ENCODE peak calls at places on chromosomes 5 and 9, in ten cellular contexts. R is left ventricle myocardium superior, N is WERI-Rb-1, U is fibroblast of the aortic adventitia, Z is OCI-LY7, V is esophagus squamous epithelium, Q is RPMI8226, A is T-helper 2 cell, F is AG08395, G is NCI-H510A. Y is an unnamed sample.

GRCh38 chr5:98635631-98636030 is 137.8 kb upstream of the RGMB start:
- DNase-seq in R (no peak), N (no peak), U (peak), Z (no peak), V (no peak), Q (no peak), A (no peak), F (no peak), G (no peak), Y (no peak)

GRCh38 chr9:137000177-137000930 is 4.0 kb upstream of the CLIC3 start:
- DNase-seq in R (no peak), N (no peak), U (peak), Z (peak), V (no peak), Q (peak), A (no peak), F (peak), G (no peak), Y (peak)

GRCh38 chr5:143613329-143613728 is 198.6 kb upstream of the HMHB1 start:
- DNase-seq in R (no peak), N (no peak), U (no peak), Z (no peak), V (no peak), Q (no peak), A (no peak), F (peak), G (no peak), Y (no peak)

GRCh38 chr5:98927242-98927987 is 1.4 kb downstream of the CHD1 start:
- DNase-seq in R (no peak), N (peak), U (peak), Z (peak), V (no peak), Q (peak), A (peak), F (peak), G (no peak), Y (peak)

GRCh38 chr9:127426756-127427155 is 2.6 kb downstream of the ZNF79 start:
- DNase-seq in R (no peak), N (no peak), U (no peak), Z (no peak), V (no peak), Q (no peak), A (no peak), F (no peak), G (no peak), Y (no peak)

GRCh38 chr9:111298831-111299603 is 31.0 kb downstream of the OR2K2 start:
- DNase-seq in R (peak), N (no peak), U (peak), Z (peak), V (no peak), Q (peak), A (no peak), F (peak), G (no peak), Y (peak)

GRCh38 chr9:127344373-127344995 is 52.5 kb upstream of the SLC2A8 start:
- DNase-seq in R (no peak), N (no peak), U (no peak), Z (no peak), V (no peak), Q (no peak), A (no peak), F (peak), G (no peak), Y (no peak)

GRCh38 chr9:133855802-133856592 is 117.8 kb upstream of the SARDH start:
- DNase-seq in R (no peak), N (no peak), U (peak), Z (no peak), V (no peak), Q (no peak), A (no peak), F (no peak), G (no peak), Y (no peak)

GRCh38 chr5:170393235-170393634 is 4.1 kb upstream of the KCNMB1 start:
- DNase-seq in R (no peak), N (no peak), U (no peak), Z (no peak), V (no peak), Q (no peak), A (no peak), F (no peak), G (no peak), Y (peak)

GRCh38 chr9:120974921-120975320 is 48.3 kb upstream of the TRAF1 start:
- DNase-seq in R (no peak), N (no peak), U (no peak), Z (peak), V (no peak), Q (no peak), A (no peak), F (no peak), G (no peak), Y (peak)

GRCh38 chr5:104015765-104016164 is 453.2 kb upstream of the NUDT12 start:
- DNase-seq in R (no peak), N (no peak), U (no peak), Z (no peak), V (no peak), Q (no peak), A (no peak), F (no peak), G (no peak), Y (no peak)

GRCh38 chr5:59673438-59674058 is 220.0 kb downstream of the PDE4D start:
- DNase-seq in R (no peak), N (no peak), U (peak), Z (peak), V (no peak), Q (peak), A (no peak), F (peak), G (no peak), Y (peak)

GRCh38 chr5:39080597-39081204 is 6.5 kb upstream of the RICTOR start:
- DNase-seq in R (no peak), N (peak), U (peak), Z (peak), V (no peak), Q (peak), A (no peak), F (peak), G (peak), Y (peak)

GRCh38 chr5:124745367-124746251 is 830 bp downstream of the ZNF608 start:
- DNase-seq in R (peak), N (peak), U (no peak), Z (peak), V (no peak), Q (no peak), A (no peak), F (no peak), G (no peak), Y (no peak)

GRCh38 chr9:136643596-136644342 is 18.9 kb upstream of the EGFL7 start:
- DNase-seq in R (no peak), N (no peak), U (no peak), Z (no peak), V (no peak), Q (no peak), A (no peak), F (no peak), G (no peak), Y (no peak)

GRCh38 chr9:93260290-93261066 is 76.5 kb downstream of the WNK2 start:
- DNase-seq in R (no peak), N (no peak), U (no peak), Z (no peak), V (no peak), Q (no peak), A (no peak), F (no peak), G (no peak), Y (no peak)

GRCh38 chr9:124595743-124596142 is 88.5 kb upstream of the NR5A1 start:
- DNase-seq in R (no peak), N (no peak), U (no peak), Z (no peak), V (no peak), Q (no peak), A (no peak), F (no peak), G (no peak), Y (no peak)

GRCh38 chr5:119363271-119363670 is 7.5 kb downstream of the TNFAIP8 start:
- DNase-seq in R (no peak), N (no peak), U (no peak), Z (no peak), V (no peak), Q (no peak), A (no peak), F (no peak), G (no peak), Y (no peak)

GRCh38 chr5:132486318-132487094 is 4.1 kb downstream of the IRF1 start:
- DNase-seq in R (no peak), N (no peak), U (no peak), Z (no peak), V (no peak), Q (no peak), A (no peak), F (no peak), G (no peak), Y (no peak)

GRCh38 chr5:10115669-10116068 is 134.0 kb downstream of the ATPSCKMT start:
- DNase-seq in R (no peak), N (no peak), U (no peak), Z (no peak), V (no peak), Q (no peak), A (no peak), F (no peak), G (no peak), Y (no peak)

GRCh38 chr9:123267481-123268239 is 726 bp downstream of the STRBP start:
- DNase-seq in R (no peak), N (peak), U (no peak), Z (peak), V (no peak), Q (peak), A (no peak), F (no peak), G (no peak), Y (no peak)

GRCh38 chr9:34891386-34891785 is 66.7 kb upstream of the PHF24 start:
- DNase-seq in R (no peak), N (no peak), U (no peak), Z (no peak), V (no peak), Q (no peak), A (no peak), F (peak), G (no peak), Y (no peak)

GRCh38 chr5:135693371-135693955 is 114.7 kb upstream of the CXCL14 start:
- DNase-seq in R (no peak), N (no peak), U (no peak), Z (no peak), V (no peak), Q (no peak), A (no peak), F (no peak), G (no peak), Y (no peak)